ENCODE peak calls at places on chromosomes 7 and 10, in four cellular contexts. U is tibial nerve, T is OCI-LY7, A is hepatocyte. K is an unnamed sample.

GRCh38 chr7:155766386-155766785 is 45.9 kb downstream of the SHH start:
- DNase-seq in T (no peak), U (no peak), A (no peak), K (no peak)

GRCh38 chr10:13877154-13877909 is 290.6 kb downstream of the PRPF18 start:
- DNase-seq in U (peak; percentile 57), A (no peak), T (no peak), K (peak; percentile 46)

GRCh38 chr10:90133606-90134005 is 432.2 kb downstream of the KIF20B start:
- DNase-seq in A (no peak), T (no peak), U (no peak), K (no peak)

GRCh38 chr7:136405931-136406777 is 429.0 kb upstream of the MTPN start:
- DNase-seq in T (peak; percentile 82), A (peak; percentile 78), U (peak; percentile 28), K (peak; percentile 17)

GRCh38 chr10:110765513-110766375 is 106.0 kb upstream of the PDCD4 start:
- DNase-seq in U (no peak), T (no peak), A (no peak), K (no peak)

GRCh38 chr7:151862606-151863381 is 14.1 kb downstream of the PRKAG2 start:
- DNase-seq in U (no peak), A (no peak), T (no peak), K (no peak)

GRCh38 chr10:131102147-131102546 is 209.4 kb downstream of the TCERG1L start:
- DNase-seq in U (no peak), T (no peak), A (no peak), K (no peak)

GRCh38 chr7:45645141-45645969 is 71.2 kb downstream of the ADCY1 start:
- DNase-seq in U (no peak), T (no peak), A (no peak), K (no peak)

GRCh38 chr10:33772370-33773331 is 438.2 kb upstream of the NRP1 start:
- DNase-seq in A (peak; percentile 18), U (peak; percentile 42), T (no peak), K (peak; percentile 21)

GRCh38 chr10:58834093-58834674 is 321.5 kb downstream of the BICC1 start:
- DNase-seq in T (no peak), A (no peak), U (no peak), K (no peak)

GRCh38 chr7:55476071-55476803 is 96.1 kb downstream of the VOPP1 start:
- DNase-seq in A (no peak), U (no peak), T (no peak), K (no peak)

GRCh38 chr7:131106681-131107342 is 220.9 kb upstream of the MKLN1 start:
- DNase-seq in A (peak; percentile 50), U (peak; percentile 50), T (peak; percentile 42), K (peak; percentile 78)

GRCh38 chr10:52031771-52032170 is 282.3 kb upstream of the DKK1 start:
- DNase-seq in A (no peak), T (no peak), U (no peak), K (no peak)

GRCh38 chr7:47505317-47506007 is 76.4 kb downstream of the TNS3 start:
- DNase-seq in T (no peak), U (no peak), A (no peak), K (no peak)

GRCh38 chr7:159098424-159098786 is 46.3 kb downstream of the VIPR2 start:
- DNase-seq in A (no peak), T (no peak), U (no peak), K (no peak)

GRCh38 chr10:96279219-96279641 is 7.9 kb upstream of the BLNK start:
- DNase-seq in U (no peak), T (peak; percentile 69), A (no peak), K (no peak)

GRCh38 chr10:32629910-32630309 is 184.0 kb downstream of the CCDC7 start:
- DNase-seq in U (no peak), T (no peak), A (no peak), K (no peak)

GRCh38 chr10:96999337-96999736 is 167.2 kb downstream of the LCOR start:
- DNase-seq in A (no peak), U (no peak), T (no peak), K (no peak)

GRCh38 chr10:133292919-133293809 is 15.5 kb downstream of the TUBGCP2 start:
- DNase-seq in U (no peak), T (no peak), A (no peak), K (no peak)

GRCh38 chr10:86410542-86411124 is 44.0 kb upstream of the GRID1 start:
- DNase-seq in U (no peak), T (no peak), A (peak; percentile 64), K (no peak)

GRCh38 chr7:83672157-83672556 is 23.2 kb upstream of the SEMA3E start:
- DNase-seq in U (no peak), T (no peak), A (no peak), K (no peak)

GRCh38 chr10:34689053-34689452 is 126.0 kb downstream of the PARD3 start:
- DNase-seq in T (no peak), A (no peak), U (no peak), K (no peak)

GRCh38 chr7:150898475-150899011 is 46.2 kb downstream of the AOC1 start:
- DNase-seq in A (peak; percentile 82), T (peak; percentile 80), U (peak; percentile 74), K (peak; percentile 76)

GRCh38 chr7:12066561-12066960 is 144.5 kb upstream of the TMEM106B start:
- DNase-seq in T (no peak), U (no peak), A (peak; percentile 28), K (no peak)

GRCh38 chr10:93465806-93466675 is 16.1 kb downstream of the MYOF start:
- DNase-seq in A (peak; percentile 70), U (peak; percentile 68), T (no peak), K (peak; percentile 75)

GRCh38 chr10:3606309-3606708 is 178.7 kb downstream of the KLF6 start:
- DNase-seq in T (no peak), U (no peak), A (no peak), K (no peak)

GRCh38 chr7:155998328-155998691 is 186.0 kb upstream of the SHH start:
- DNase-seq in A (no peak), T (no peak), U (no peak), K (no peak)

GRCh38 chr7:30977896-30978564 is 14.3 kb downstream of the GHRHR start:
- DNase-seq in A (peak; percentile 72), T (peak; percentile 31), U (no peak), K (no peak)

GRCh38 chr10:104925232-104925851 is 284.3 kb downstream of the SORCS3 start:
- DNase-seq in U (peak; percentile 53), T (peak; percentile 46), A (peak; percentile 76), K (no peak)

GRCh38 chr10:51073461-51074237 is 638 bp upstream of the PRKG1 start:
- DNase-seq in A (peak; percentile 33), U (peak; percentile 5), T (no peak), K (peak; percentile 66)

GRCh38 chr7:74253975-74254857 is at the start of gene RFC2:
- DNase-seq in U (peak; percentile 95), A (peak; percentile 97), T (peak; percentile 97), K (peak; percentile 98)

GRCh38 chr10:124741281-124741921 is 2.8 kb downstream of the FAM53B start:
- DNase-seq in U (peak; percentile 92), T (peak; percentile 87), A (peak; percentile 89), K (peak; percentile 91)

GRCh38 chr10:91198781-91199180 is 21.7 kb upstream of the PCGF5 start:
- DNase-seq in U (peak; percentile 53), A (peak; percentile 39), T (peak; percentile 49), K (no peak)

GRCh38 chr10:21758671-21759070 is 224.6 kb downstream of the MLLT10 start:
- DNase-seq in A (no peak), U (no peak), T (no peak), K (no peak)
- TF ChIP-seq CTCF in A (no peak), U (no peak), T (no peak), K (no peak)

DNA sequence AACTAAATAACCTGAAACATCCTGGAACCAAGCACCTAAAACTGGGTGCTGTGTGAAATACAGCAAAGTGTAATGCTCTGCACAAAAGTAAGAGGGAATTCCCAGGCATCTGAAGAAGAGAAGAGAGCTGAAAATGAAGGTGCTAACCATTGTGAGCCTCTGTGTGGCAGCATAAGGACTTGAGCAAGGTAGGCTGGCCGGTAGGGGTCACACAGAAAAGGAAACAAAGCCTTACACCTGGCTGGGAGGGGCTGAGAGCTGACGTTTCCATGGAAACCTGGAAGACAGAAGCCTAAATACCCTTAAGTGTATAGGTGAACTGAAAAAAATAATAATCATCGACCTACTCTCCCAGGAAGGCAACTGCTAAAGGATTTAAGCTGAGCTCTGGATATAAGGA is 48.6 kb downstream of the CUL1 start:
- DNase-seq in U (no peak), A (peak; percentile 57), T (peak; percentile 46), K (no peak)
- TF ChIP-seq CTCF in U (no peak), A (no peak), T (peak; percentile 31), K (no peak)

DNA sequence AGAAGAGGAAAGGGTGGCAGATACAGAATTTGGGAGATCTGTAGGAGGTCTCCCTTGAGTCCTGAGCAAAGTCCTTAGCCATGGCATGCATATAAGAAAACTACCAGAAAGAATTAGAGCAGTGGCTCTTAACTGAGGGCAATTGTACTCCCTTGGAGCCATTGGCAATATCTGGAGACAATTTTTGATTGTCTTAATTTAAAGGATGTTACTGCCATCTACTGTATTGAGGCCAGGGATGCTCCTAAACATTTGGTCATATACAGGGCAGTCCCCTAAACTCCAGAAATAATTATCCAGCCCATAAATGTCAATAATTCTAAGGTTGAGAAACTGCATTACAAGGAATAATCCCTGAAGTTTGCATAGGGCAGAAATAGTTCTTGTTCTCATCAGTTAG is 136.4 kb upstream of the ODAD2 start:
- DNase-seq in A (no peak), U (no peak), T (no peak), K (no peak)
- TF ChIP-seq CTCF in A (no peak), U (no peak), T (no peak), K (no peak)

GRCh38 chr7:117399820-117400422 is 27.4 kb downstream of the ASZ1 start:
- DNase-seq in U (no peak), T (no peak), A (no peak), K (no peak)
- TF ChIP-seq CTCF in U (peak; percentile 29), T (peak; percentile 76), A (peak; percentile 71), K (peak; percentile 22)

GRCh38 chr10:28797904-28798371 is 120.6 kb downstream of the BAMBI start:
- DNase-seq in T (no peak), A (no peak), U (no peak), K (no peak)
- TF ChIP-seq CTCF in T (no peak), A (no peak), U (no peak), K (no peak)

GRCh38 chr7:143876218-143876617 is 25.8 kb downstream of the TCAF1 start:
- DNase-seq in U (no peak), T (no peak), A (no peak), K (no peak)

GRCh38 chr7:143882020-143882610 is 19.9 kb downstream of the TCAF1 start:
- DNase-seq in A (peak; percentile 86), U (peak; percentile 36), T (no peak), K (peak; percentile 81)

GRCh38 chr7:143882611-143883078 is 19.3 kb downstream of the TCAF1 start:
- DNase-seq in T (no peak), A (peak; percentile 87), U (peak; percentile 34), K (peak; percentile 70)

GRCh38 chr7:143877076-143877475 is 24.9 kb downstream of the TCAF1 start:
- DNase-seq in U (no peak), A (no peak), T (no peak), K (no peak)

GRCh38 chr7:143878884-143879283 is 23.1 kb downstream of the TCAF1 start:
- DNase-seq in T (no peak), A (no peak), U (no peak), K (no peak)
- TF ChIP-seq CTCF in T (no peak), A (no peak), U (no peak), K (no peak)

K was measured in uterus.